ENCODE peak calls at places on chromosomes 6 and 20, in six cellular contexts. A is GM06990; B is stimulated activated CD4-positive, alpha-beta T cell treated with anti-CD3 and anti-CD28 coated beads, Interleukin-2, amount 100 ng/mL, for 48 hours; V is left colon; K is dorsolateral prefrontal cortex; Y is Ammon's horn. Q is an unnamed sample.

GRCh38 chr6:15487262-15487661 is 175.6 kb downstream of the DTNBP1 start:
- DNase-seq in A (no peak), V (no peak), Y (no peak), B (no peak), K (no peak), Q (no peak)

GRCh38 chr20:62477669-62478450 is 2.1 kb upstream of the GATA5 start:
- DNase-seq in K (no peak), Y (no peak), A (no peak), V (no peak), B (no peak), Q (no peak)

GRCh38 chr6:150212745-150213144 is 69.9 kb downstream of the PPP1R14C start:
- DNase-seq in A (no peak), B (no peak), V (no peak), K (no peak), Y (no peak), Q (no peak)

GRCh38 chr6:114119056-114119455 is 148.1 kb upstream of the HDAC2 start:
- DNase-seq in B (no peak), Y (no peak), K (no peak), A (no peak), V (no peak), Q (no peak)

GRCh38 chr6:56482525-56482924 is 160.2 kb downstream of the DST start:
- DNase-seq in A (no peak), V (peak; percentile 24), B (no peak), Y (no peak), K (no peak), Q (no peak)

GRCh38 chr6:167907837-167908681 is 81.3 kb downstream of the AFDN start:
- DNase-seq in B (no peak), V (peak; percentile 38), Y (peak; percentile 58), K (peak; percentile 49), A (no peak), Q (no peak)

GRCh38 chr6:90194371-90194841 is 102.2 kb downstream of the BACH2 start:
- DNase-seq in A (no peak), Y (no peak), V (no peak), K (peak; percentile 55), B (no peak), Q (no peak)

GRCh38 chr6:45643136-45643535 is 265.4 kb upstream of the SUPT3H start:
- DNase-seq in K (no peak), V (no peak), Y (no peak), B (no peak), A (no peak), Q (no peak)

GRCh38 chr6:167855825-167856425 is 29.2 kb downstream of the AFDN start:
- DNase-seq in V (no peak), A (no peak), Y (no peak), B (no peak), K (no peak), Q (no peak)

GRCh38 chr6:36746251-36746650 is 48.6 kb downstream of the RAB44 start:
- DNase-seq in B (no peak), K (no peak), Y (no peak), V (no peak), A (no peak), Q (no peak)

GRCh38 chr6:1502041-1502440 is 107.7 kb upstream of the FOXC1 start:
- DNase-seq in Y (no peak), V (no peak), B (no peak), A (no peak), K (no peak), Q (no peak)

GRCh38 chr6:124011180-124011579 is 207.5 kb downstream of the NKAIN2 start:
- DNase-seq in A (no peak), V (no peak), B (no peak), Y (no peak), K (no peak), Q (no peak)

GRCh38 chr6:152700427-152700826 is 2.7 kb downstream of the MYCT1 start:
- DNase-seq in B (no peak), A (no peak), Y (no peak), V (no peak), K (no peak), Q (no peak)

GRCh38 chr6:328184-328670 is 35.9 kb downstream of the DUSP22 start:
- DNase-seq in V (no peak), B (no peak), Y (no peak), K (no peak), A (peak; percentile 79), Q (no peak)

GRCh38 chr6:56581561-56581960 is 61.1 kb downstream of the DST start:
- DNase-seq in V (no peak), A (no peak), K (no peak), B (no peak), Y (no peak), Q (no peak)

Q was measured in HL-60.